ENCODE peak calls at places on chromosomes 7 and 10, in four cellular contexts. One of them, this sample, is unnamed.

GRCh38 chr7:112969946-112970345 is 116.7 kb downstream of the GPR85 start:
- DNase-seq in HepG2: no peak
- DNase-seq in K562: no peak
- DNase-seq in GM12878: no peak
- DNase-seq in this sample: no peak

GRCh38 chr10:23525406-23525805 is 86.5 kb downstream of the OTUD1 start:
- DNase-seq in K562: no peak
- DNase-seq in HepG2: peak
- DNase-seq in GM12878: no peak
- DNase-seq in this sample: no peak

GRCh38 chr10:27663611-27664010 is 82.0 kb downstream of the MKX start:
- DNase-seq in GM12878: no peak
- DNase-seq in HepG2: no peak
- DNase-seq in K562: no peak
- DNase-seq in this sample: no peak

GRCh38 chr10:116286801-116287200 is 13.8 kb upstream of the GFRA1 start:
- DNase-seq in HepG2: no peak
- DNase-seq in GM12878: no peak
- DNase-seq in K562: no peak
- DNase-seq in this sample: no peak

GRCh38 chr7:18890134-18890533 is 227.3 kb downstream of the TWIST1 start:
- DNase-seq in GM12878: no peak
- DNase-seq in K562: no peak
- DNase-seq in HepG2: no peak
- DNase-seq in this sample: no peak

GRCh38 chr7:137626469-137627067 is 220.2 kb downstream of the DGKI start:
- DNase-seq in HepG2: peak
- DNase-seq in GM12878: peak
- DNase-seq in K562: peak
- DNase-seq in this sample: peak

GRCh38 chr7:15313361-15313760 is 248.5 kb downstream of the AGMO start:
- DNase-seq in GM12878: no peak
- DNase-seq in K562: no peak
- DNase-seq in HepG2: no peak
- DNase-seq in this sample: no peak

GRCh38 chr7:47538846-47539311 is 43.0 kb downstream of the TNS3 start:
- DNase-seq in K562: no peak
- DNase-seq in HepG2: peak
- DNase-seq in GM12878: no peak
- DNase-seq in this sample: no peak

GRCh38 chr7:54541941-54542618 is at the start of gene VSTM2A:
- DNase-seq in K562: no peak
- DNase-seq in GM12878: no peak
- DNase-seq in HepG2: no peak
- DNase-seq in this sample: peak

GRCh38 chr10:75895259-75895658 is 463.8 kb downstream of the LRMDA start:
- DNase-seq in HepG2: no peak
- DNase-seq in K562: no peak
- DNase-seq in GM12878: no peak
- DNase-seq in this sample: no peak

GRCh38 chr7:9889557-9889956 is 1084.1 kb upstream of the PHF14 start:
- DNase-seq in HepG2: no peak
- DNase-seq in K562: no peak
- DNase-seq in GM12878: no peak
- DNase-seq in this sample: no peak

GRCh38 chr7:83077328-83077727 is 85.4 kb downstream of the PCLO start:
- DNase-seq in HepG2: no peak
- DNase-seq in K562: no peak
- DNase-seq in GM12878: no peak
- DNase-seq in this sample: no peak

GRCh38 chr10:132463333-132464255 is 66.6 kb downstream of the PWWP2B start:
- DNase-seq in HepG2: no peak
- DNase-seq in GM12878: no peak
- DNase-seq in K562: no peak
- DNase-seq in this sample: no peak

GRCh38 chr10:24989867-24990266 is 26.1 kb downstream of the ENKUR start:
- DNase-seq in GM12878: no peak
- DNase-seq in K562: no peak
- DNase-seq in HepG2: no peak
- DNase-seq in this sample: no peak

GRCh38 chr10:124564881-124565280 is 103.3 kb downstream of the LHPP start:
- DNase-seq in K562: no peak
- DNase-seq in HepG2: no peak
- DNase-seq in GM12878: no peak
- DNase-seq in this sample: no peak

GRCh38 chr7:4807708-4808420 is 32.4 kb downstream of the AP5Z1 start:
- DNase-seq in HepG2: no peak
- DNase-seq in K562: no peak
- DNase-seq in GM12878: no peak
- DNase-seq in this sample: no peak

GRCh38 chr10:24898501-24898900 is 53.9 kb downstream of the PRTFDC1 start:
- DNase-seq in HepG2: no peak
- DNase-seq in K562: no peak
- DNase-seq in GM12878: no peak
- DNase-seq in this sample: no peak

GRCh38 chr7:66529889-66530615 is 98.6 kb upstream of the KCTD7 start:
- DNase-seq in HepG2: no peak
- DNase-seq in GM12878: no peak
- DNase-seq in K562: no peak
- DNase-seq in this sample: no peak

GRCh38 chr7:2551418-2551817 is 3.9 kb downstream of the BRAT1 start:
- DNase-seq in GM12878: no peak
- DNase-seq in HepG2: no peak
- DNase-seq in K562: no peak
- DNase-seq in this sample: no peak

GRCh38 chr7:69630292-69630691 is 32.0 kb downstream of the AUTS2 start:
- DNase-seq in K562: no peak
- DNase-seq in HepG2: no peak
- DNase-seq in GM12878: no peak
- DNase-seq in this sample: no peak

GRCh38 chr10:66552331-66552730 is 373.5 kb upstream of the LRRTM3 start:
- DNase-seq in HepG2: no peak
- DNase-seq in GM12878: no peak
- DNase-seq in K562: no peak
- DNase-seq in this sample: no peak

GRCh38 chr7:102992820-102993531 is 80.2 kb downstream of the LRRC17 start:
- DNase-seq in HepG2: peak
- DNase-seq in GM12878: no peak
- DNase-seq in K562: peak
- DNase-seq in this sample: no peak

GRCh38 chr7:70571986-70572385 is 560.0 kb upstream of the GALNT17 start:
- DNase-seq in HepG2: no peak
- DNase-seq in GM12878: no peak
- DNase-seq in K562: no peak
- DNase-seq in this sample: no peak

GRCh38 chr7:79282051-79282694 is 171.3 kb downstream of the MAGI2 start:
- DNase-seq in HepG2: no peak
- DNase-seq in K562: no peak
- DNase-seq in GM12878: no peak
- DNase-seq in this sample: peak

GRCh38 chr7:130853503-130854279 is 119.7 kb upstream of the KLF14 start:
- DNase-seq in K562: no peak
- DNase-seq in GM12878: no peak
- DNase-seq in HepG2: peak
- DNase-seq in this sample: no peak

GRCh38 chr7:73557397-73558257 is at the start of gene BCL7B:
- DNase-seq in K562: peak
- DNase-seq in HepG2: peak
- DNase-seq in GM12878: no peak
- DNase-seq in this sample: peak

GRCh38 chr7:158015403-158016116 is 572.1 kb downstream of the PTPRN2 start:
- DNase-seq in GM12878: no peak
- DNase-seq in HepG2: no peak
- DNase-seq in K562: no peak
- DNase-seq in this sample: no peak

GRCh38 chr7:158017226-158018060 is 570.2 kb downstream of the PTPRN2 start:
- DNase-seq in K562: no peak
- DNase-seq in GM12878: no peak
- DNase-seq in HepG2: no peak
- DNase-seq in this sample: no peak

GRCh38 chr7:158018061-158018796 is 569.4 kb downstream of the PTPRN2 start:
- DNase-seq in K562: no peak
- DNase-seq in HepG2: no peak
- DNase-seq in GM12878: no peak
- DNase-seq in this sample: no peak

GRCh38 chr7:158018971-158019645 is 568.5 kb downstream of the PTPRN2 start:
- DNase-seq in HepG2: no peak
- DNase-seq in GM12878: no peak
- DNase-seq in K562: no peak
- DNase-seq in this sample: no peak

DNA sequence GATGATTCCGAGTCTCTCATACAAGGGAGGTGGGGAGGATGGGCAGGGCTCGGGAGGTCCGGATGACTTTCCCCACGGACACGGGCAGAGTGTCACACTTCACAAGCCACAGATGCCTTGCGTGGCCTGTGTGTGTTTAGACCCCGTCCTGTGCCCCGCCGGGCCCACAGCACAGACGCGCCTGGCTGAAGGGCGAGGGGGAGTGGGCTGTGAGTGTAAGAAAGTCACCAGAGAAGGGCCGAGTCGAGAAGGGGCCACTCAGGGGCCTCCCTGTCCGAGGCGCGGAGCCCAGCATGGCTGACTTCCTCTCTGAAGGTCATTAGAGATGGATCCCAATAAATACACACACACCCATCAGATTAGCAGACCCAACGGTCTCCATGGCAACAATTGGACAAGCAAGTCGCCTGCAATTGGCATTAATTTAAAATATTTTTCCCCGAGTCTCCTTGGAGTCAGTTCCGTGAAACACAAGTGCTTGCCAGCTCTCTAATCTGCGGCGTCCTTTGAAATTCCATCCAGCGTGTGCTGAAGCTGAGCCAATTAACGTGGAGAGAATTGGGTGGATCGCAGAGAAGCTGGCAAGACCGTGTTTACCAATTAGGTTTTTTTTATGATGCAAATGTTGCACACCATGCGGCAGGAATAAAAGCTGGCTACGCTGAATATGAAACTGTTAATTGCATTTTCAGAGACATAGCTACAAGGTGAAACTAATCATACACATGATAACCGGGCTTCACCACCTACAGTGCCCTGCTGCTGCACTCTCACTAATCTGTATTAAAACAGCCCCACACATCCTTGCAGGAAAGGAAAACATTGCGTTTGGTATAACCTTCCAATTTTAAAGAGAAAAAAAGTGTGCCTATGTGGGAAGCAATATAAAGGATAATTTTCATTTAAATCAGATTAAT is 571.2 kb downstream of the PTPRN2 start:
- DNase-seq in K562: no peak
- DNase-seq in HepG2: no peak
- DNase-seq in GM12878: no peak
- DNase-seq in this sample: no peak
- TF ChIP-seq BHLHE40 in K562: no peak
- TF ChIP-seq BHLHE40 in HepG2: no peak
- TF ChIP-seq BHLHE40 in GM12878: no peak
- TF ChIP-seq BHLHE40 in this sample: no peak

DNA sequence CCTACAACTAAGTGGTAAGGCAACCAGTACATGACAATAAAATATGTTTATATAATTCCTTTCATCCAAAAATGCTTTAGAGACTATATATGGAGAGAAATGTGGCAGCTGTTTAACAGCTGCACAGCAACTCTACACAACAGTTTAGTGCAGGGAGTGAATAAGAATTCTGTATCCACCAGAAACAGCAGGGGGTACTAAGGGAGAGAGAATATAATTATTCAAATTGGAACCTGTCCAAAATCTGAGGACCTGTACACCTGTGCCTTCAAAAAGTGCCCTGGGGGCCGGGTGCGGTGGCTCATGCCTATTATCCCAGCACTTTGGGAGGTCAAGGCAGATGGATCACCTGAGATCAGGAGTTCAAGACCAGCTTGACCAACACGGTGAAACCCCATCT is 49.6 kb downstream of the POLL start:
- DNase-seq in GM12878: no peak
- DNase-seq in HepG2: no peak
- DNase-seq in K562: no peak
- DNase-seq in this sample: no peak
- TF ChIP-seq TARDBP in GM12878: no peak
- TF ChIP-seq TARDBP in HepG2: no peak
- TF ChIP-seq TARDBP in K562: no peak
- TF ChIP-seq TARDBP in this sample: no peak

GRCh38 chr10:4352566-4352961 is 473.4 kb upstream of the AKR1E2 start:
- DNase-seq in K562: no peak
- DNase-seq in GM12878: no peak
- DNase-seq in HepG2: no peak
- DNase-seq in this sample: no peak
- TF ChIP-seq BHLHE40 in K562: no peak
- TF ChIP-seq BHLHE40 in GM12878: no peak
- TF ChIP-seq BHLHE40 in HepG2: no peak
- TF ChIP-seq BHLHE40 in this sample: no peak

GRCh38 chr10:90969148-90969547 is 48.3 kb upstream of the ANKRD1 start:
- DNase-seq in HepG2: no peak
- DNase-seq in K562: no peak
- DNase-seq in GM12878: no peak
- DNase-seq in this sample: no peak
- TF ChIP-seq TARDBP in HepG2: no peak
- TF ChIP-seq TARDBP in K562: no peak
- TF ChIP-seq TARDBP in GM12878: no peak
- TF ChIP-seq TARDBP in this sample: no peak

GRCh38 chr10:51700228-51700835 is 937 bp upstream of the CSTF2T start:
- DNase-seq in GM12878: no peak
- DNase-seq in HepG2: no peak
- DNase-seq in K562: peak
- DNase-seq in this sample: peak
- TF ChIP-seq BHLHE40 in GM12878: no peak
- TF ChIP-seq BHLHE40 in HepG2: no peak
- TF ChIP-seq BHLHE40 in K562: no peak
- TF ChIP-seq BHLHE40 in this sample: no peak

GRCh38 chr10:18659784-18660561 is 742 bp downstream of the ARL5B start:
- DNase-seq in HepG2: peak
- DNase-seq in GM12878: peak
- DNase-seq in K562: peak
- DNase-seq in this sample: peak
- TF ChIP-seq TARDBP in HepG2: no peak
- TF ChIP-seq TARDBP in GM12878: no peak
- TF ChIP-seq TARDBP in K562: no peak
- TF ChIP-seq TARDBP in this sample: no peak

DNA sequence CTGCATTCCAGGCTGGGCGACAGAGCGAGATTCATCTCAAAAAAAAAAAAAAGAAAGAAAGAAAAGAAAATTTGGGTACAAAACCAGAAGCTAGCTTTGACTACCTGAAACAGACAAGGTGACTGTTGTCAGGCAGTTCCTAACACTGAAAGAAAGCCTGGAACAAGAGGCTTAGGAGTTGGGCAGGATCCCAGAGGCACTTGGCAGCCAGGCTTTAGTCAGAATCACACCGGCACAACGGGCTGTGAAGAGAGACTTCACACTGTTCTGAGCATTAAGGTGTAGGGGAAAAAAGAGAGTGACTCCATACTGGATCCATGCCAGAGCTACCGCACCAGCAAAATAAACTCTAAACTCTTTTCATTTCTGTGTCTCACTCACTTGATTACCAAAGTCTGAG is 130.8 kb downstream of the ZNF467 start:
- DNase-seq in GM12878: no peak
- DNase-seq in K562: no peak
- DNase-seq in HepG2: no peak
- DNase-seq in this sample: no peak
- TF ChIP-seq BHLHE40 in GM12878: no peak
- TF ChIP-seq BHLHE40 in K562: no peak
- TF ChIP-seq BHLHE40 in HepG2: no peak
- TF ChIP-seq BHLHE40 in this sample: no peak